ENCODE peak calls at places on chromosomes 6 and 20, in ten cellular contexts. G is endothelial cell of umbilical vein; X is aorta; K is GM23338; N is SK-N-SH; C is CD4-positive, alpha-beta memory T cell; V is CD8-positive, alpha-beta T cell; T is stomach; Z is testis; R is breast epithelium. L is an unnamed sample. For H3K27me3 and H3K4me1, the result is how much of the 10 kb centered on the place peaks cover.

GRCh38 chr6:142926494-142927273 is 18.3 kb downstream of the HIVEP2 start:
- DNase-seq in G (peak), X (peak), K (peak), N (peak), C (peak), V (peak), T (peak), Z (peak), R (peak), L (peak)

GRCh38 chr20:3446779-3447178 is 24.0 kb upstream of the ATRN start:
- DNase-seq in G (no peak), X (no peak), K (peak), N (no peak), C (no peak), V (no peak), T (no peak), Z (no peak), R (no peak), L (no peak)

GRCh38 chr20:24102290-24102689 is 113.7 kb upstream of the GGTLC1 start:
- DNase-seq in G (no peak), X (no peak), K (peak), N (no peak), C (peak), V (no peak), T (no peak), Z (peak), R (no peak), L (no peak)

GRCh38 chr6:2576499-2576898 is 174.2 kb downstream of the MYLK4 start:
- DNase-seq in G (peak), X (no peak), K (no peak), N (no peak), C (no peak), V (no peak), T (no peak), Z (no peak), R (no peak), L (no peak)

GRCh38 chr6:130148181-130148580 is 74.6 kb downstream of the SAMD3 start:
- DNase-seq in G (no peak), X (no peak), K (peak), N (no peak), C (no peak), V (no peak), T (no peak), Z (no peak), R (no peak), L (no peak)

GRCh38 chr6:139380168-139380567 is 5.7 kb upstream of the CITED2 start:
- DNase-seq in G (no peak), X (no peak), K (no peak), N (no peak), C (no peak), V (no peak), T (no peak), Z (no peak), R (no peak), L (no peak)

GRCh38 chr20:24693466-24694156 is 224.2 kb downstream of the SYNDIG1 start:
- DNase-seq in G (no peak), X (peak), K (no peak), N (peak), C (no peak), V (peak), T (peak), Z (peak), R (no peak), L (no peak)

GRCh38 chr6:40349566-40350192 is 237.5 kb downstream of the LRFN2 start:
- DNase-seq in G (no peak), X (no peak), K (no peak), N (no peak), C (no peak), V (peak), T (no peak), Z (peak), R (no peak), L (no peak)

GRCh38 chr6:68333444-68333843 is 301.6 kb upstream of the ADGRB3 start:
- DNase-seq in G (no peak), X (no peak), K (no peak), N (peak), C (no peak), V (no peak), T (no peak), Z (no peak), R (no peak), L (no peak)

GRCh38 chr20:49713779-49714712 is at the start of gene B4GALT5:
- DNase-seq in G (peak), X (peak), K (peak), N (peak), C (peak), V (peak), T (peak), Z (peak), R (no peak), L (peak)

GRCh38 chr20:47656313-47656712 is 129.0 kb downstream of the SULF2 start:
- DNase-seq in G (no peak), X (no peak), K (no peak), N (no peak), C (no peak), V (no peak), T (no peak), Z (no peak), R (no peak), L (no peak)

GRCh38 chr6:107392069-107392468 is 67.3 kb downstream of the PDSS2 start:
- DNase-seq in G (no peak), X (no peak), K (peak), N (no peak), C (no peak), V (no peak), T (no peak), Z (no peak), R (no peak), L (no peak)

GRCh38 chr6:25403150-25403549 is 124.0 kb downstream of the CARMIL1 start:
- DNase-seq in G (no peak), X (no peak), K (no peak), N (no peak), C (no peak), V (no peak), T (no peak), Z (no peak), R (no peak), L (no peak)

GRCh38 chr6:117866561-117866960 is 40.5 kb upstream of the SLC35F1 start:
- DNase-seq in G (no peak), X (no peak), K (no peak), N (no peak), C (no peak), V (no peak), T (no peak), Z (no peak), R (no peak), L (no peak)

GRCh38 chr6:108134213-108134973 is 31.4 kb upstream of the NR2E1 start:
- DNase-seq in G (no peak), X (no peak), K (peak), N (no peak), C (no peak), V (no peak), T (no peak), Z (no peak), R (no peak), L (no peak)

GRCh38 chr6:142935553-142936517 is 9.1 kb downstream of the HIVEP2 start:
- DNase-seq in G (no peak), X (peak), K (no peak), N (no peak), C (no peak), V (no peak), T (no peak), Z (no peak), R (no peak), L (no peak)

GRCh38 chr6:96249748-96250147 is 234.0 kb downstream of the FUT9 start:
- DNase-seq in G (no peak), X (no peak), K (no peak), N (no peak), C (no peak), V (no peak), T (peak), Z (no peak), R (no peak), L (no peak)

GRCh38 chr6:5998236-5998635 is 8.5 kb downstream of the NRN1 start:
- DNase-seq in G (no peak), X (no peak), K (no peak), N (no peak), C (no peak), V (no peak), T (no peak), Z (no peak), R (no peak), L (no peak)

GRCh38 chr20:37178839-37179670 is at the start of the genes MROH8 and RPN2:
- DNase-seq in G (peak), X (peak), K (peak), N (peak), C (peak), V (peak), T (peak), Z (peak), R (peak), L (peak)

GRCh38 chr20:16215056-16215455 is 358.2 kb downstream of the KIF16B start:
- DNase-seq in G (no peak), X (no peak), K (peak), N (no peak), C (no peak), V (no peak), T (no peak), Z (no peak), R (no peak), L (peak)

DNA sequence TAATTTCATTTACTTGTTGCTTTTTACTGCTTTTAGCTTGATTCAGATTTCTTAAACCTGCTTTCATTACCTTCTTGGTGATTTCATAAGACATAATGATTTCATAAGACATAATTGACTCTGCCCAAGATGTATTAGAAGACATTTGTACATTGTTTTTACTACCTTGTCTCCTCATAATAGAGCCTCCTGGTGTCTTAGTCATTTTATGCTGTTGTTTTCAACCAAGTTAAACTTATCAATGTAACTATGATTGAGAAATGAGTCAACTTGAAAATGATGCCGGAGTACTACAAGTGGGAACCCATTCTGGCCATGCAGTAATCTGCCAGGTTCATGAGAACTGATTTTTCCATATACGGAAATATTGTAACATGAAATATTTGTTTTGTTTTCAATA is 573.6 kb downstream of the MMUT start:
- DNase-seq in G (no peak), X (no peak), K (no peak), N (no peak), C (no peak), V (no peak), T (no peak), Z (no peak), R (no peak), L (no peak)
- H3K27me3 ChIP-seq in G (under half), X (under half), K (under half), N (under half), C (under half), V (under half), T (under half), Z (under half), R (under half), L (under half)

GRCh38 chr20:62356948-62357667 is 10.0 kb downstream of the LAMA5 start:
- DNase-seq in G (peak), X (peak), K (no peak), N (peak), C (no peak), V (no peak), T (no peak), Z (no peak), R (no peak), L (peak)
- H3K4me1 ChIP-seq in G (half or more), X (under half), K (under half), N (under half), C (under half), V (under half), T (half or more), Z (half or more), R (half or more), L (under half)

DNA sequence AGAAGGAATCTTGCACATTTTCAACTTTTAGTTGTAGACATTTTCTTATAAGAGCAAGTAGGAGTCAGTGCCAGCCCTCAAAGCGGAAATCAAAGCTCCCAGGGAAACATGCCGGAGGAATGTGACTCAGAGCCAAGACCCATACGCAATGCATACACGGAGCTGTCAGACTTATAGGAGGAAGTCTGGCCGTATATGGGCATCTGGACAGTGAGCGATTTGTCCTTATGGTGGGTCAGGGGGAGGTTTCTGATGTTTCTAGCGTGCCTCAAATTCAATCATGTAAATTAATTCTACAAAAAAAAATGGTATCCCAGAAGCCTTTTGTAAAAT is 3.6 kb upstream of the CCN2 start:
- DNase-seq in G (peak), X (peak), K (peak), N (no peak), C (no peak), V (no peak), T (peak), Z (peak), R (peak), L (peak)
- H3K4me3 ChIP-seq in G (peak), X (no peak), K (no peak), N (peak), C (no peak), V (no peak), T (peak), Z (no peak), R (no peak), L (peak)

DNA sequence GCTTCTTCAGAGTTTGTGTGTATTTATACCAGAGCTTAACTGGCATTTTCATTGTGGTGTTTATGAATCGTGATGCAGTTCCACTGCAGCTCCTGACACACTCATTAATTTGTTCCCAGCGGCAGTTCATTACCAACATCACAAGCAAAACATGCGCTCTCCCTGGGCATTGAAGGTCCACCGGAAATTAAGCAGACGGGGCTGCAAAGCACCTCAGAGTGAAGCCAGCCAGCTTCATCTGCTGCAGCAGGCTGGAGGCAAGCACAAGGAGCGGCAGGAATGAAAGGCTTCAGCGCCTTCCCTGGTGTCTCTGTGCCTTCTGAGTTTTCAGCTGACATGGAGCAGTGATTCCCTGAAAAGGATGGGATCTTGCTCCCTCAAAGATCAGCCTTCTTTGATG is 246.0 kb upstream of the SPTLC3 start:
- DNase-seq in G (no peak), X (no peak), K (peak), N (peak), C (no peak), V (no peak), T (no peak), Z (peak), R (no peak), L (no peak)
- H3K27me3 ChIP-seq in G (under half), X (under half), K (under half), N (under half), C (under half), V (under half), T (under half), Z (under half), R (under half), L (under half)

GRCh38 chr6:39063520-39063919 is 14.9 kb downstream of the GLP1R start:
- DNase-seq in G (no peak), X (peak), K (no peak), N (no peak), C (no peak), V (no peak), T (no peak), Z (no peak), R (no peak), L (no peak)
- H3K4me1 ChIP-seq in G (under half), X (under half), K (under half), N (under half), C (under half), V (under half), T (under half), Z (under half), R (under half), L (under half)

DNA sequence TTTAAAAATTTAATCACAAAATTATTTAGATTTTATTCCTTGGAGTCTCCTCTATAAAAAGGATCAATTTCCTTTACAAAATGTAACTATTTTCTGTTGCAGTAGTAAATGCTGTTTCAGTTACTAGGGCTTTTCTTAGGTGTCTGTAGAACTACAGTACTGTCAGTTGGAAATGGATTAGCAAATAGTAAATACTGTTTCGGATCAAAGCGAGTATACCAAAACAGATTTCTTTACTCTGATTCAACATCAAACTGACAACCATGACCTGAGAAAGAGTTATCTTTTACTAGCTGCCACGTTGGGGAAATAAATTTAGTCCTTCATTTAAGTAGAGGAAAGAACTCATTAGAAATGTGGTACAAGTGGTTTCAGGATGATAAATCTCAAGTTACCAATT is 172.5 kb downstream of the HS3ST5 start:
- DNase-seq in G (no peak), X (no peak), K (no peak), N (no peak), C (no peak), V (no peak), T (no peak), Z (no peak), R (no peak), L (no peak)
- H3K4me3 ChIP-seq in G (no peak), X (no peak), K (no peak), N (no peak), C (no peak), V (no peak), T (no peak), Z (no peak), R (no peak), L (no peak)

DNA sequence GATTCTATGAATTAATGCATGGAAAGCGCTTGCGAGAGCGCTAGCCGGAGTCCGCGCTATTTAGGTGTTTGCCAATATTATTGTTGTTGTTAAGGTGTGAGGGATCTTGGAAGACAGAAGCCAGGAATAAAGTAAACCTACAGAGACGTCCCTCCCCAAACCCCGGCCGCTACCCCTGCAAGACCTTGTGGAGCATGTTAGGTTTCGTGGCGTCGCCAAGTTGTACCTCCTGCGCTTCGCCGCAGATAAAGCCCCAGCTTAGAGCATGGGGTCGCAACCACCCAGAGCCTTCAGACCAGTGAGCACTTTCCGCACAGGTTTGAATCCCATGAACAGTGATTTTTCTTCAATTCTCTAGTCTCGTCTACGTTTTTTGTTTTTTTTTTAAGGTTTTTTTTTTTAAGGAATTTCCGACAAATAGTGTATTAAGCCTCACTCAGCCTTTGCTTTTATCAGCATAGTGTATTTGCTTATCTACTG is 16.9 kb upstream of the ZSCAN9 start:
- DNase-seq in G (no peak), X (no peak), K (peak), N (no peak), C (no peak), V (no peak), T (no peak), Z (no peak), R (no peak), L (peak)
- H3K27me3 ChIP-seq in G (half or more), X (under half), K (half or more), N (half or more), C (half or more), V (half or more), T (half or more), Z (under half), R (under half), L (under half)

GRCh38 chr6:52524921-52525320 is 51.9 kb downstream of the TRAM2 start:
- DNase-seq in G (no peak), X (no peak), K (no peak), N (no peak), C (no peak), V (no peak), T (no peak), Z (no peak), R (no peak), L (no peak)

GRCh38 chr6:52522655-52523054 is 54.2 kb downstream of the TRAM2 start:
- DNase-seq in G (peak), X (no peak), K (no peak), N (no peak), C (no peak), V (no peak), T (no peak), Z (no peak), R (no peak), L (no peak)

GRCh38 chr6:52526634-52527033 is 50.2 kb downstream of the TRAM2 start:
- DNase-seq in G (no peak), X (no peak), K (no peak), N (no peak), C (no peak), V (no peak), T (no peak), Z (no peak), R (no peak), L (no peak)

GRCh38 chr6:52522151-52522626 is 54.7 kb downstream of the TRAM2 start:
- DNase-seq in G (peak), X (peak), K (no peak), N (peak), C (no peak), V (no peak), T (no peak), Z (no peak), R (peak), L (peak)

GRCh38 chr6:52523363-52524207 is 53.3 kb downstream of the TRAM2 start:
- DNase-seq in G (peak), X (no peak), K (no peak), N (no peak), C (no peak), V (no peak), T (no peak), Z (no peak), R (no peak), L (no peak)
- H3K4me1 ChIP-seq in G (half or more), X (under half), K (under half), N (under half), C (under half), V (under half), T (under half), Z (under half), R (under half), L (half or more)

GRCh38 chr6:27250277-27250954 is 2.9 kb downstream of the PRSS16 start:
- DNase-seq in G (no peak), X (no peak), K (peak), N (peak), C (no peak), V (no peak), T (no peak), Z (no peak), R (no peak), L (no peak)
- H3K4me3 ChIP-seq in G (no peak), X (peak), K (peak), N (no peak), C (peak), V (peak), T (peak), Z (peak), R (peak), L (peak)

L was measured in adipocyte.